ENCODE peak calls at places on chromosome 15, in ten cellular contexts. J is type B pancreatic cell; X is KG1; R is activated naive CD4-positive, alpha-beta T cell; M is ovary; O is HT-29; Q is astrocyte of the cerebellum; B is body of pancreas; G is HEK293T; K is GM06990. I is an unnamed sample.

GRCh38 chr15:28004143-28005003 is 94.7 kb downstream of the OCA2 start:
- DNase-seq in J (peak), X (no peak), R (no peak), M (no peak), O (no peak), Q (no peak), B (no peak), G (no peak), K (no peak), I (no peak)

GRCh38 chr15:42070966-42071350 is 23.4 kb downstream of the PLA2G4D start:
- DNase-seq in J (peak), X (no peak), R (no peak), M (no peak), O (no peak), Q (no peak), B (no peak), G (no peak), K (no peak), I (no peak)

GRCh38 chr15:70049115-70049514 is 48.6 kb downstream of the TLE3 start:
- DNase-seq in J (no peak), X (no peak), R (no peak), M (peak), O (no peak), Q (no peak), B (no peak), G (no peak), K (no peak), I (no peak)

GRCh38 chr15:61034793-61035710 is 194.1 kb downstream of the RORA start:
- DNase-seq in J (no peak), X (no peak), R (no peak), M (no peak), O (no peak), Q (peak), B (no peak), G (no peak), K (no peak), I (no peak)

GRCh38 chr15:56496635-56497034 is 31.7 kb upstream of the MNS1 start:
- DNase-seq in J (no peak), X (peak), R (no peak), M (no peak), O (peak), Q (peak), B (peak), G (peak), K (no peak), I (peak)

GRCh38 chr15:28260317-28260716 is 61.7 kb downstream of the HERC2 start:
- DNase-seq in J (no peak), X (no peak), R (no peak), M (no peak), O (no peak), Q (no peak), B (no peak), G (no peak), K (no peak), I (no peak)

GRCh38 chr15:77496710-77497107 is 76.0 kb downstream of the HMG20A start:
- DNase-seq in J (peak), X (peak), R (peak), M (peak), O (peak), Q (peak), B (peak), G (peak), K (peak), I (peak)

GRCh38 chr15:56772868-56773639 is 39.7 kb upstream of the ZNF280D start:
- DNase-seq in J (no peak), X (no peak), R (no peak), M (no peak), O (peak), Q (no peak), B (no peak), G (no peak), K (no peak), I (no peak)

GRCh38 chr15:24054547-24055245 is 367.6 kb upstream of the NDN start:
- DNase-seq in J (no peak), X (no peak), R (no peak), M (no peak), O (no peak), Q (no peak), B (peak), G (no peak), K (no peak), I (no peak)

GRCh38 chr15:70524470-70524869 is 238.9 kb downstream of the UACA start:
- DNase-seq in J (peak), X (no peak), R (no peak), M (no peak), O (no peak), Q (no peak), B (no peak), G (no peak), K (no peak), I (no peak)

GRCh38 chr15:100592898-100593297 is 9.1 kb downstream of the LINS1 start:
- DNase-seq in J (no peak), X (no peak), R (no peak), M (no peak), O (no peak), Q (no peak), B (no peak), G (no peak), K (no peak), I (no peak)

GRCh38 chr15:101458908-101459578 is 30.5 kb downstream of the PCSK6 start:
- DNase-seq in J (no peak), X (no peak), R (no peak), M (no peak), O (peak), Q (no peak), B (no peak), G (no peak), K (no peak), I (no peak)

GRCh38 chr15:80072285-80072684 is 12.8 kb downstream of the ZFAND6 start:
- DNase-seq in J (no peak), X (peak), R (no peak), M (no peak), O (peak), Q (peak), B (peak), G (peak), K (no peak), I (peak)

GRCh38 chr15:63203451-63204090 is 14.2 kb downstream of the RAB8B start:
- DNase-seq in J (no peak), X (no peak), R (no peak), M (no peak), O (no peak), Q (no peak), B (no peak), G (no peak), K (peak), I (no peak)

GRCh38 chr15:89778861-89779260 is 2.7 kb downstream of the MESP2 start:
- DNase-seq in J (no peak), X (no peak), R (no peak), M (no peak), O (no peak), Q (no peak), B (no peak), G (no peak), K (no peak), I (no peak)

GRCh38 chr15:48040166-48040817 is 80.5 kb upstream of the SLC24A5 start:
- DNase-seq in J (no peak), X (no peak), R (no peak), M (no peak), O (no peak), Q (no peak), B (no peak), G (no peak), K (no peak), I (no peak)

GRCh38 chr15:61916104-61916503 is 144.1 kb downstream of the VPS13C start:
- DNase-seq in J (no peak), X (no peak), R (no peak), M (no peak), O (no peak), Q (peak), B (no peak), G (no peak), K (no peak), I (no peak)

GRCh38 chr15:54208786-54209185 is 230.5 kb downstream of the UNC13C start:
- DNase-seq in J (no peak), X (no peak), R (no peak), M (no peak), O (no peak), Q (no peak), B (no peak), G (no peak), K (no peak), I (no peak)

GRCh38 chr15:73598540-73599195 is 34.5 kb downstream of the NPTN start:
- DNase-seq in J (no peak), X (no peak), R (no peak), M (no peak), O (no peak), Q (no peak), B (no peak), G (no peak), K (no peak), I (no peak)

GRCh38 chr15:74845208-74845568 is 2.2 kb upstream of the ULK3 start:
- DNase-seq in J (no peak), X (no peak), R (peak), M (no peak), O (no peak), Q (no peak), B (no peak), G (no peak), K (no peak), I (peak)

GRCh38 chr15:45115312-45115820 is 1.2 kb downstream of the DUOXA2 start:
- DNase-seq in J (no peak), X (no peak), R (no peak), M (no peak), O (no peak), Q (no peak), B (no peak), G (no peak), K (no peak), I (no peak)

GRCh38 chr15:42508263-42508690 is 12.8 kb downstream of the SNAP23 start:
- DNase-seq in J (no peak), X (no peak), R (no peak), M (peak), O (no peak), Q (no peak), B (no peak), G (no peak), K (no peak), I (peak)

GRCh38 chr15:50873935-50874353 is 34.5 kb upstream of the AP4E1 start:
- DNase-seq in J (no peak), X (no peak), R (no peak), M (no peak), O (no peak), Q (no peak), B (no peak), G (peak), K (no peak), I (no peak)

GRCh38 chr15:61050844-61051569 is 178.1 kb downstream of the RORA start:
- DNase-seq in J (no peak), X (no peak), R (no peak), M (no peak), O (no peak), Q (no peak), B (no peak), G (no peak), K (no peak), I (no peak)

GRCh38 chr15:74265046-74265639 is 29.0 kb downstream of the CCDC33 start:
- DNase-seq in J (no peak), X (peak), R (no peak), M (peak), O (peak), Q (peak), B (no peak), G (peak), K (no peak), I (peak)

GRCh38 chr15:70466895-70467529 is 296.3 kb downstream of the UACA start:
- DNase-seq in J (no peak), X (no peak), R (peak), M (peak), O (peak), Q (peak), B (peak), G (peak), K (peak), I (peak)

GRCh38 chr15:51023499-51023898 is 71.2 kb downstream of the TNFAIP8L3 start:
- DNase-seq in J (no peak), X (no peak), R (no peak), M (no peak), O (no peak), Q (no peak), B (no peak), G (no peak), K (no peak), I (no peak)

GRCh38 chr15:44207643-44208042 is 12.6 kb upstream of the FRMD5 start:
- DNase-seq in J (no peak), X (no peak), R (no peak), M (no peak), O (no peak), Q (peak), B (no peak), G (no peak), K (no peak), I (no peak)

GRCh38 chr15:73996939-73997338 is 2.4 kb downstream of the PML start:
- DNase-seq in J (no peak), X (no peak), R (no peak), M (no peak), O (no peak), Q (no peak), B (no peak), G (no peak), K (no peak), I (peak)

GRCh38 chr15:35769656-35770055 is 223.7 kb upstream of the DPH6 start:
- DNase-seq in J (no peak), X (no peak), R (no peak), M (no peak), O (no peak), Q (no peak), B (no peak), G (no peak), K (no peak), I (no peak)

GRCh38 chr15:93030430-93031102 is 58.4 kb downstream of the RGMA start:
- DNase-seq in J (peak), X (peak), R (peak), M (peak), O (peak), Q (peak), B (peak), G (peak), K (no peak), I (peak)

GRCh38 chr15:22915866-22916515 is 64.2 kb downstream of the CYFIP1 start:
- DNase-seq in J (no peak), X (no peak), R (no peak), M (no peak), O (no peak), Q (no peak), B (no peak), G (no peak), K (no peak), I (no peak)

GRCh38 chr15:80695911-80696651 is 971 bp downstream of the ABHD17C start:
- DNase-seq in J (no peak), X (no peak), R (no peak), M (peak), O (peak), Q (no peak), B (peak), G (peak), K (peak), I (no peak)

GRCh38 chr15:78049691-78050440 is 27.6 kb downstream of the TBC1D2B start:
- DNase-seq in J (no peak), X (peak), R (no peak), M (no peak), O (peak), Q (no peak), B (no peak), G (no peak), K (no peak), I (no peak)

I was measured in Karpas-422.